ENCODE peak calls at places on chromosomes 1 and 21, in four cellular contexts. B is heart right ventricle, F is pancreas, L is upper lobe of right lung. S is an unnamed sample.

GRCh38 chr21:27423073-27423472 is 456.2 kb upstream of the ADAMTS5 start:
- DNase-seq in F (no peak), B (peak; percentile 59), L (no peak), S (peak; percentile 91)

GRCh38 chr1:59445040-59445439 is 148.1 kb downstream of the FGGY start:
- DNase-seq in B (no peak), F (no peak), L (peak; percentile 77), S (no peak)

GRCh38 chr21:42508371-42508770 is 5.3 kb upstream of the SLC37A1 start:
- DNase-seq in B (no peak), F (no peak), L (no peak), S (no peak)

GRCh38 chr21:30719401-30719800 is 824 bp upstream of the KRTAP21-3 start:
- DNase-seq in F (no peak), L (no peak), B (no peak), S (no peak)

GRCh38 chr1:207863893-207864535 is 46.9 kb downstream of the CD34 start:
- DNase-seq in B (no peak), L (no peak), F (no peak), S (peak; percentile 59)

GRCh38 chr1:30452925-30453324 is 270.5 kb downstream of the MATN1 start:
- DNase-seq in F (no peak), B (no peak), L (peak; percentile 35), S (peak; percentile 36)

GRCh38 chr1:109669246-109669948 is 1.5 kb downstream of the GSTM2 start:
- DNase-seq in B (no peak), L (no peak), F (no peak), S (no peak)

GRCh38 chr1:166953486-166953885 is 21.9 kb downstream of the ILDR2 start:
- DNase-seq in F (no peak), B (no peak), L (no peak), S (no peak)

GRCh38 chr21:18522181-18522771 is 118.7 kb upstream of the TMPRSS15 start:
- DNase-seq in B (no peak), F (no peak), L (no peak), S (no peak)

GRCh38 chr1:230421485-230421884 is 4.6 kb downstream of the PGBD5 start:
- DNase-seq in F (no peak), L (no peak), B (no peak), S (no peak)

GRCh38 chr1:53061859-53062714 is at the start of gene PODN:
- DNase-seq in L (peak; percentile 70), F (peak; percentile 65), B (peak; percentile 59), S (no peak)

GRCh38 chr21:31607791-31608190 is 51.7 kb upstream of the SOD1 start:
- DNase-seq in L (no peak), F (no peak), B (no peak), S (no peak)

GRCh38 chr1:62906428-62906886 is 122.5 kb downstream of the ATG4C start:
- DNase-seq in F (no peak), L (no peak), B (no peak), S (no peak)

GRCh38 chr1:176469450-176469985 is 6.5 kb downstream of the PAPPA2 start:
- DNase-seq in L (no peak), B (no peak), F (no peak), S (no peak)

GRCh38 chr1:186804669-186805068 is 24.1 kb upstream of the PLA2G4A start:
- DNase-seq in B (no peak), F (no peak), L (no peak), S (no peak)

GRCh38 chr1:35808376-35809155 is 750 bp downstream of the AGO4 start:
- DNase-seq in L (peak; percentile 76), B (peak; percentile 38), F (no peak), S (peak; percentile 79)

GRCh38 chr1:201870397-201870796 is 18.3 kb upstream of the SHISA4 start:
- DNase-seq in F (no peak), B (no peak), L (no peak), S (no peak)

GRCh38 chr1:160284220-160284781 is 632 bp downstream of the PEX19 start:
- DNase-seq in B (no peak), F (no peak), L (no peak), S (no peak)

GRCh38 chr1:74971982-74972381 is 162.2 kb upstream of the LHX8 start:
- DNase-seq in B (no peak), L (no peak), F (no peak), S (no peak)

GRCh38 chr21:15761508-15762100 is 31.8 kb downstream of the USP25 start:
- DNase-seq in L (no peak), B (no peak), F (no peak), S (no peak)

GRCh38 chr1:110487676-110488075 is 31.3 kb downstream of the KCNA10 start:
- DNase-seq in B (no peak), F (no peak), L (no peak), S (no peak)

GRCh38 chr1:59043796-59044195 is 253.1 kb upstream of the FGGY start:
- DNase-seq in F (no peak), L (no peak), B (peak; percentile 61), S (no peak)

GRCh38 chr1:24385160-24385939 is 28.2 kb downstream of the STPG1 start:
- DNase-seq in L (no peak), F (no peak), B (no peak), S (no peak)

GRCh38 chr1:239570878-239571277 is 184.5 kb downstream of the CHRM3 start:
- DNase-seq in F (no peak), B (no peak), L (no peak), S (no peak)

GRCh38 chr1:51237714-51238403 is 1.8 kb downstream of the RNF11 start:
- DNase-seq in L (no peak), B (no peak), F (no peak), S (no peak)

GRCh38 chr1:54227836-54228435 is 28.0 kb downstream of the MRPL37 start:
- DNase-seq in F (no peak), B (no peak), L (no peak), S (no peak)

GRCh38 chr1:37171651-37172050 is 137.3 kb upstream of the GRIK3 start:
- DNase-seq in B (no peak), L (no peak), F (no peak), S (no peak)

GRCh38 chr1:108685524-108685923 is 6.6 kb upstream of the PRPF38B start:
- DNase-seq in B (no peak), L (no peak), F (no peak), S (no peak)

GRCh38 chr21:41615613-41616012 is 107.7 kb upstream of the TMPRSS2 start:
- DNase-seq in L (no peak), B (no peak), F (no peak), S (no peak)

GRCh38 chr1:39501666-39502065 is 10.2 kb downstream of the BMP8A start:
- DNase-seq in L (no peak), F (no peak), B (no peak), S (no peak)

GRCh38 chr1:5562769-5563168 is 429.5 kb downstream of the NPHP4 start:
- DNase-seq in B (no peak), F (no peak), L (no peak), S (peak; percentile 26)

GRCh38 chr1:245987577-245987976 is 519.5 kb downstream of the SMYD3 start:
- DNase-seq in B (no peak), F (no peak), L (no peak), S (no peak)

GRCh38 chr1:192538407-192539311 is 36.9 kb upstream of the RGS1 start:
- DNase-seq in F (no peak), B (no peak), L (no peak), S (no peak)

GRCh38 chr1:21725738-21726392 is 56.7 kb upstream of the RAP1GAP start:
- DNase-seq in F (no peak), B (no peak), L (no peak), S (no peak)

GRCh38 chr21:28445081-28445830 is 547.4 kb downstream of the LTN1 start:
- DNase-seq in F (no peak), L (no peak), B (no peak), S (no peak)

GRCh38 chr1:9603307-9603706 is 14.6 kb downstream of the TMEM201 start:
- DNase-seq in B (no peak), F (no peak), L (peak; percentile 59), S (no peak)

GRCh38 chr1:2479186-2479585 is 3.1 kb downstream of the PLCH2 start:
- DNase-seq in L (no peak), F (no peak), B (no peak), S (no peak)

GRCh38 chr1:31880957-31881697 is 57.0 kb downstream of the PTP4A2 start:
- DNase-seq in B (no peak), L (no peak), F (no peak), S (no peak)
- H3K4me3 ChIP-seq in B (no peak overlapping the region), L (no peak overlapping the region), F (no peak overlapping the region), S (no peak overlapping the region)

GRCh38 chr1:27617420-27617819 is 13.5 kb upstream of the AHDC1 start:
- DNase-seq in L (no peak), F (no peak), B (no peak), S (no peak)

GRCh38 chr1:27614625-27615344 is 10.8 kb upstream of the AHDC1 start:
- DNase-seq in L (no peak), F (no peak), B (no peak), S (no peak)

GRCh38 chr1:27618341-27619067 is 14.6 kb upstream of the AHDC1 start:
- DNase-seq in B (no peak), F (no peak), L (no peak), S (no peak)

GRCh38 chr1:27615346-27616004 is 11.5 kb upstream of the AHDC1 start:
- DNase-seq in L (no peak), B (no peak), F (no peak), S (no peak)

GRCh38 chr1:27616441-27616840 is 12.5 kb upstream of the AHDC1 start:
- DNase-seq in F (no peak), L (no peak), B (no peak), S (no peak)
- TF ChIP-seq CTCF in F (no peak), L (peak; percentile 10), B (no peak), S (no peak)

DNA sequence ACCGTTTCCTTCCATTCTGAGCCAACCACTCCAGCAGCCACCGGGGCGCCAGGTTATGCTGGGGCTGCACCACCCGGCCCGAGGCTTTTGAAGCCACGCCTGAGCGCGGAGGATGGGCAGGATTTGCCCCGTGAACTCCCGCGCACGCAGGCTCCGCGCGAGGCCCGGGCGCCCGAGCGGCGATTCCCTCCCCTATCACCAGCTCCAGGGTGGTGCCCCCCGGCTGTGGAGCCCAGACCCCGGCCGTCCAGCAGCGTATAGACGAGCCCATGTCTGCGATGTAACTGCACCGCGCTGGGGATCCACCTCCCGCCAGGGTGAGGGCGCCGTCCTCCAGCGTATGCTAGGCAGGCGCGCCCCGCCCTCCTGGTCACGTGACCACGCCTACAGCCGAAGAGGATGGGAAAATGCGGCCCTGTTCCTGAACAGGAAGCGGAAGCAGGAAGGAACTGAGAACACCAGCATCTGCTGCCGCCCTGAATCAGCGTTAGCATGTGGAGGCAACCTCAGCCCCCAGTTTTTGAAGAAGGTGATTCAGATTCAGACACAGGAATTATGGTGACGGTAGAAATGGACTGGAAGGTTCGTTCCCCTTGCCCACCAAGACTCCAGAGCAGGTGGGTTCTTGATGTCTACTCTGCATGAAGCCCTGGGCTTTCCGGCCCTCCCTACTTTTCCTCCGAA is 46.0 kb downstream of the VPS26C start:
- DNase-seq in L (peak; percentile 98), B (peak; percentile 95), F (peak; percentile 94), S (peak; percentile 92)
- H3K27ac ChIP-seq in L (peak overlapping the region; percentile 70), B (peak overlapping the region; percentile 90), F (peak overlapping the region; percentile 64), S (peak overlapping the region; percentile 71)

DNA sequence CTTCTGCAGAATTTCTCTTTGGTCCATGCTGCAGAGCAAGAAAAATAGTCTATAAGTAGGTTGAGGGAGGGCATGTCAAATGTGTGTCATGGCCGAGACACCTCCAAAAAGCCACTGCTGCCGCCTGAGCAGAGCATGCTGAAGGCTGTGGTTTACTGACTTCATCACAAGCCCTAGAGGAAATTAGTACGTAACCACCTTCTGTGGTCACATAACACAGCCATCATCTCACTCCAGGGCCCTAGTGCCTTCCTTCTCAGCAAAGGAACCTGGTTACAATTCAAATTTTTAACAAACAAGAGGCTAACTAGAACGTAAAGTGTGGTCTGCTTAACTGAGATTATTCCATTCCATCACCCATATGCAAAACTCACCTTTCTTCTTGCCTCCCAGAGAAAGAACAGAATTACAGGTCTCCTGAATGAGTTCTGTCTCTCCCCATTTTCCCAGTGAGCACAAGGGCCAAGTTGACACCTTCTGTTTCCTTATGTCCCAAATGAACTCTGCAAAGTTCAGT is at the start of gene PTPN22:
- DNase-seq in B (peak; percentile 17), L (peak; percentile 68), F (no peak), S (no peak)
- H3K4me3 ChIP-seq in B (no peak within 1 kb of the TSS), L (peak within 1 kb of the TSS; percentile 40), F (no peak within 1 kb of the TSS), S (no peak within 1 kb of the TSS)

S was measured in coronary artery.